ENCODE peak calls at places on chromosomes 7 and 10, in ten cellular contexts. O is GM23338, Y is GM23248, G is HCT116, H is MM.1S, B is PC-9, M is OCI-LY7, C is PC-3, W is SK-N-SH, I is hepatocyte. L is an unnamed sample. For H3K9me2, the result is how much of the 10 kb centered on the place peaks cover.

GRCh38 chr10:17162828-17163227 is 33.2 kb upstream of the CUBN start:
- DNase-seq in M (no peak), O (no peak), H (no peak), B (no peak), W (no peak), G (no peak), Y (no peak), C (no peak), I (no peak), L (no peak)

GRCh38 chr10:74418285-74418872 is 267.4 kb downstream of the ADK start:
- DNase-seq in B (peak), Y (no peak), H (no peak), C (no peak), O (peak), M (no peak), I (peak), G (no peak), W (peak), L (no peak)

GRCh38 chr7:2299853-2300512 is 14.3 kb downstream of the SNX8 start:
- DNase-seq in B (no peak), G (no peak), C (no peak), Y (peak), W (peak), M (peak), O (no peak), I (no peak), H (no peak), L (no peak)

GRCh38 chr7:132318338-132319318 is 257.6 kb downstream of the PLXNA4 start:
- DNase-seq in M (peak), B (peak), C (peak), I (peak), W (peak), Y (peak), H (peak), G (peak), O (peak), L (peak)

GRCh38 chr10:61937631-61938284 is 36.3 kb downstream of the ARID5B start:
- DNase-seq in C (peak), Y (peak), O (no peak), G (no peak), I (no peak), M (no peak), W (no peak), H (peak), B (peak), L (no peak)

GRCh38 chr7:116805100-116805544 is 57.3 kb upstream of the CAPZA2 start:
- DNase-seq in B (no peak), W (peak), I (peak), C (no peak), O (no peak), G (no peak), H (no peak), M (no peak), Y (peak), L (no peak)

GRCh38 chr7:159042639-159043101 is 102.0 kb downstream of the VIPR2 start:
- DNase-seq in W (no peak), C (no peak), Y (no peak), H (no peak), B (no peak), O (no peak), I (no peak), M (no peak), G (no peak), L (no peak)

GRCh38 chr10:127279334-127279774 is 83.0 kb upstream of the INSYN2A start:
- DNase-seq in H (no peak), W (no peak), B (no peak), O (no peak), Y (no peak), C (no peak), I (peak), M (no peak), G (no peak), L (no peak)

GRCh38 chr7:70612811-70613210 is 519.1 kb upstream of the GALNT17 start:
- DNase-seq in Y (no peak), C (no peak), M (no peak), B (no peak), H (no peak), W (no peak), O (no peak), I (no peak), G (no peak), L (peak)

GRCh38 chr10:23419657-23420319 is 19.1 kb upstream of the OTUD1 start:
- DNase-seq in B (no peak), I (no peak), Y (no peak), W (no peak), C (no peak), M (no peak), G (no peak), H (no peak), O (no peak), L (no peak)

GRCh38 chr10:82736305-82736704 is 861.3 kb downstream of the NRG3 start:
- DNase-seq in H (no peak), B (no peak), C (no peak), O (no peak), W (no peak), M (no peak), G (no peak), I (no peak), Y (no peak), L (no peak)

GRCh38 chr10:76444034-76444800 is 1012.8 kb downstream of the LRMDA start:
- DNase-seq in W (no peak), M (no peak), G (no peak), C (peak), H (no peak), B (no peak), Y (peak), O (no peak), I (no peak), L (no peak)

GRCh38 chr10:53664620-53665019 is 892.0 kb upstream of the MBL2 start:
- DNase-seq in B (peak), M (no peak), H (no peak), C (peak), I (peak), Y (no peak), W (no peak), G (no peak), O (no peak), L (no peak)

GRCh38 chr10:126387041-126387908 is 1.0 kb downstream of the ADAM12 start:
- DNase-seq in Y (peak), W (peak), G (no peak), O (peak), M (no peak), B (peak), I (peak), C (peak), H (no peak), L (no peak)

GRCh38 chr10:99391346-99391745 is 39.1 kb downstream of the GOT1 start:
- DNase-seq in C (no peak), M (no peak), G (no peak), O (no peak), Y (no peak), H (no peak), I (no peak), W (no peak), B (no peak), L (no peak)
- H3K27ac ChIP-seq in C (no peak), M (no peak), G (no peak), O (no peak), Y (peak), H (no peak), I (no peak), W (no peak), B (no peak), L (no peak)

GRCh38 chr7:38398725-38399321 is 125.4 kb upstream of the TARP start:
- DNase-seq in W (peak), Y (peak), M (peak), H (peak), I (peak), C (peak), G (peak), B (peak), O (peak), L (peak)
- H3K9me2 ChIP-seq in W (under half), Y (under half), M (under half), H (under half), I (under half), C (under half), G (under half), B (under half), O (under half), L (under half)

GRCh38 chr7:121394709-121395140 is 1.4 kb downstream of the FAM3C start:
- DNase-seq in H (peak), W (no peak), I (peak), G (no peak), B (no peak), Y (no peak), C (no peak), O (no peak), M (no peak), L (no peak)
- H3K27ac ChIP-seq in H (peak), W (no peak), I (peak), G (peak), B (no peak), Y (no peak), C (no peak), O (no peak), M (no peak), L (no peak)

DNA sequence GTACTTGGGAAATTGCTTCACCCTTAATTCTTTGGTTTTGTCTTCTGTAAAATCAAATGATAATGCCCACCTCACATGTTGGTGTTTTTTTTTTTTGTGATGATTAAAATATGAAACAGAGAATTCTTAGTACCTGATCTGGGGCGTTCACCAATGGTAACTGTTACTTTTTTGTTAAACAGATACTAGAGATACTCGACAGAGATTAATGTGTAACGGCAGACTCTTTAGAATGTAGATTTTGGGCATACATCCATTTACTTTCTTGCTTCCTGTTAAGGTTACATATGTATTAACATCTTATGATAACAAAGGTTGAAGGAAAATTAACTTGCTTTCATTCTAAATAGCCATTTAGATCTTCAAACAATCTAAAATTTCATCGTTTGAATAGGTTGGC is 23.3 kb downstream of the PLXDC2 start:
- DNase-seq in I (no peak), Y (no peak), B (no peak), M (no peak), C (no peak), G (no peak), W (no peak), O (no peak), H (no peak), L (no peak)
- H3K9me2 ChIP-seq in I (under half), Y (under half), B (under half), M (under half), C (under half), G (under half), W (under half), O (under half), H (under half), L (under half)

DNA sequence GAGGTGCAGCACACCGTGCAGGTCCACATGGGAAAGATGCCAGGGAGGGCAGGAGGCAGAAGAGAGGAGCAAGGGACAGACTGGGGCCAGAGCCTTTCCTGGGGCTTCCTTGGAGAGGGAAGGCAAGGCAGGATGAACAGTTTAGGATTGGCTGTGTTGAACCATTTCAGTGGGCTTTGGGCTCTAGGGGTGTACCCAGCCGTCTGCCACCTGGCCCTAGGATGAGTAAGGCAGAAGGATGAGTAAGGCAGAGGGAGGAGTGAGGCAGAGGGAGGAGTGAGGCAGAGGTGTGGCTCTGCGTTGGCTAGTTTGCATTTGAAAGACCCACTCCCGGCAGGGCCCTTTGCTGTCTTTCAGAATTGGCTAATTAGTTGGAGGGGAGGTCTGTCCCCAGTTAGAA is 31.5 kb upstream of the PRF1 start:
- DNase-seq in H (no peak), I (no peak), O (peak), Y (peak), W (no peak), M (no peak), B (no peak), G (peak), C (no peak), L (no peak)
- H3K27ac ChIP-seq in H (no peak), I (no peak), O (no peak), Y (no peak), W (no peak), M (no peak), B (peak), G (peak), C (no peak), L (no peak)

GRCh38 chr7:138449580-138449979 is 10.5 kb upstream of the TRIM24 start:
- DNase-seq in M (peak), I (no peak), Y (no peak), H (no peak), G (no peak), O (peak), B (no peak), C (no peak), W (peak), L (peak)
- H3K9me2 ChIP-seq in M (under half), I (under half), Y (under half), H (under half), G (under half), O (under half), B (under half), C (under half), W (under half), L (under half)

GRCh38 chr7:120138497-120138896 is 134.5 kb upstream of the KCND2 start:
- DNase-seq in M (no peak), Y (no peak), C (no peak), B (no peak), O (no peak), I (no peak), W (no peak), G (no peak), H (no peak), L (no peak)
- H3K27ac ChIP-seq in M (no peak), Y (no peak), C (no peak), B (no peak), O (no peak), I (no peak), W (no peak), G (no peak), H (no peak), L (no peak)